ENCODE peak calls at places on chromosome 12, in six cellular contexts. V is psoas muscle, J is astrocyte, W is HEK293T, D is LHCN-M2, M is ELR. F is an unnamed sample.
A peak's percentile ranks its signal among the peaks of the same experiment; 100 is the strongest.

GRCh38 chr12:101839324-101840283 is 8.8 kb upstream of the GNPTAB start:
- DNase-seq in V (peak; percentile 58), J (no peak), W (peak; percentile 65), D (peak; percentile 45), M (peak; percentile 76), F (peak; percentile 84)

GRCh38 chr12:38998887-38999482 is 93.6 kb upstream of the CPNE8 start:
- DNase-seq in V (no peak), J (no peak), W (peak; percentile 13), D (no peak), M (no peak), F (no peak)

GRCh38 chr12:53505086-53505485 is 2.2 kb downstream of the NPFF start:
- DNase-seq in V (peak; percentile 77), J (peak; percentile 45), W (no peak), D (peak; percentile 86), M (peak; percentile 71), F (no peak)

GRCh38 chr12:26143291-26143690 is 18.5 kb upstream of the BHLHE41 start:
- DNase-seq in V (no peak), J (no peak), W (no peak), D (no peak), M (no peak), F (no peak)

GRCh38 chr12:99959549-99960170 is 25.1 kb downstream of the ANKS1B start:
- DNase-seq in V (no peak), J (peak; percentile 10), W (no peak), D (peak; percentile 51), M (no peak), F (no peak)

GRCh38 chr12:110741795-110742717 is 635 bp downstream of the PPP1CC start:
- DNase-seq in V (peak; percentile 71), J (no peak), W (peak; percentile 21), D (peak; percentile 25), M (peak; percentile 61), F (peak; percentile 63)

GRCh38 chr12:27821259-27821973 is 41.4 kb upstream of the MANSC4 start:
- DNase-seq in V (no peak), J (peak; percentile 76), W (peak; percentile 71), D (peak; percentile 84), M (peak; percentile 91), F (peak; percentile 94)

GRCh38 chr12:51536159-51536558 is 54.9 kb upstream of the SCN8A start:
- DNase-seq in V (no peak), J (no peak), W (no peak), D (peak; percentile 27), M (peak; percentile 40), F (peak; percentile 23)

GRCh38 chr12:131604146-131604844 is 106.6 kb upstream of the SFSWAP start:
- DNase-seq in V (no peak), J (no peak), W (peak; percentile 31), D (no peak), M (no peak), F (no peak)

GRCh38 chr12:75589801-75590200 is 78.4 kb upstream of the KRR1 start:
- DNase-seq in V (no peak), J (no peak), W (no peak), D (no peak), M (no peak), F (no peak)

GRCh38 chr12:111638576-111638975 is 39.5 kb upstream of the ATXN2 start:
- DNase-seq in V (no peak), J (peak; percentile 71), W (no peak), D (no peak), M (no peak), F (no peak)

GRCh38 chr12:132825861-132826260 is 2.8 kb downstream of the GOLGA3 start:
- DNase-seq in V (no peak), J (no peak), W (no peak), D (no peak), M (no peak), F (no peak)

GRCh38 chr12:80553316-80553715 is 109.3 kb downstream of the PTPRQ start:
- DNase-seq in V (no peak), J (peak; percentile 93), W (no peak), D (peak; percentile 87), M (peak; percentile 95), F (peak; percentile 19)

GRCh38 chr12:40336573-40337199 is 111.9 kb downstream of the LRRK2 start:
- DNase-seq in V (no peak), J (peak; percentile 1), W (peak; percentile 27), D (no peak), M (peak; percentile 10), F (peak; percentile 0)

GRCh38 chr12:4894019-4894418 is 15.7 kb upstream of the KCNA1 start:
- DNase-seq in V (no peak), J (no peak), W (no peak), D (no peak), M (no peak), F (no peak)

GRCh38 chr12:98799822-98800221 is 154.7 kb downstream of the APAF1 start:
- DNase-seq in V (no peak), J (no peak), W (no peak), D (no peak), M (no peak), F (no peak)

GRCh38 chr12:1777798-1778197 is 42.6 kb upstream of the LRTM2 start:
- DNase-seq in V (no peak), J (peak; percentile 84), W (no peak), D (peak; percentile 76), M (peak; percentile 92), F (peak; percentile 23)

F was measured in dermis blood vessel endothelial cell.